ENCODE peak calls at places on chromosomes 5 and 9, in ten cellular contexts. One of them, this sample, is unnamed.

GRCh38 chr5:58459276-58459859 is 518 bp downstream of the PLK2 start:
- DNase-seq in fibroblast of the conjunctiva: no peak
- DNase-seq in activated T-cell treated with anti-CD3 and anti-CD28 coated beads for 1 hour: peak
- DNase-seq in NCI-H1092: no peak
- DNase-seq in Calu3: no peak
- DNase-seq in retina: no peak
- DNase-seq in endothelial cell: no peak
- DNase-seq in HuH-7.5: no peak
- DNase-seq in AG08396: peak
- DNase-seq in astrocyte of the hippocampus: peak
- DNase-seq in this sample: no peak

GRCh38 chr9:125932012-125932411 is 184.8 kb downstream of the PBX3 start:
- DNase-seq in AG08396: peak
- DNase-seq in astrocyte of the hippocampus: peak
- DNase-seq in NCI-H1092: no peak
- DNase-seq in fibroblast of the conjunctiva: peak
- DNase-seq in retina: no peak
- DNase-seq in HuH-7.5: no peak
- DNase-seq in endothelial cell: no peak
- DNase-seq in activated T-cell treated with anti-CD3 and anti-CD28 coated beads for 1 hour: no peak
- DNase-seq in Calu3: no peak
- DNase-seq in this sample: peak

GRCh38 chr5:154475613-154476342 is 2.2 kb downstream of the HAND1 start:
- DNase-seq in NCI-H1092: no peak
- DNase-seq in retina: peak
- DNase-seq in activated T-cell treated with anti-CD3 and anti-CD28 coated beads for 1 hour: no peak
- DNase-seq in HuH-7.5: no peak
- DNase-seq in endothelial cell: no peak
- DNase-seq in AG08396: no peak
- DNase-seq in fibroblast of the conjunctiva: no peak
- DNase-seq in Calu3: no peak
- DNase-seq in astrocyte of the hippocampus: no peak
- DNase-seq in this sample: no peak

GRCh38 chr5:170266570-170267379 is 30.8 kb downstream of the LCP2 start:
- DNase-seq in HuH-7.5: no peak
- DNase-seq in retina: no peak
- DNase-seq in fibroblast of the conjunctiva: no peak
- DNase-seq in NCI-H1092: no peak
- DNase-seq in endothelial cell: no peak
- DNase-seq in activated T-cell treated with anti-CD3 and anti-CD28 coated beads for 1 hour: peak
- DNase-seq in astrocyte of the hippocampus: no peak
- DNase-seq in Calu3: no peak
- DNase-seq in AG08396: no peak
- DNase-seq in this sample: no peak

GRCh38 chr5:40223884-40224402 is 455.8 kb upstream of the PTGER4 start:
- DNase-seq in astrocyte of the hippocampus: peak
- DNase-seq in AG08396: peak
- DNase-seq in Calu3: no peak
- DNase-seq in fibroblast of the conjunctiva: peak
- DNase-seq in NCI-H1092: no peak
- DNase-seq in retina: no peak
- DNase-seq in HuH-7.5: no peak
- DNase-seq in activated T-cell treated with anti-CD3 and anti-CD28 coated beads for 1 hour: no peak
- DNase-seq in endothelial cell: no peak
- DNase-seq in this sample: no peak

GRCh38 chr5:133842846-133843725 is 125.3 kb downstream of the C5orf15 start:
- DNase-seq in endothelial cell: no peak
- DNase-seq in astrocyte of the hippocampus: no peak
- DNase-seq in Calu3: no peak
- DNase-seq in activated T-cell treated with anti-CD3 and anti-CD28 coated beads for 1 hour: no peak
- DNase-seq in HuH-7.5: no peak
- DNase-seq in fibroblast of the conjunctiva: no peak
- DNase-seq in retina: no peak
- DNase-seq in NCI-H1092: no peak
- DNase-seq in AG08396: no peak
- DNase-seq in this sample: no peak

GRCh38 chr9:100108572-100108971 is 9.5 kb downstream of the INVS start:
- DNase-seq in endothelial cell: no peak
- DNase-seq in retina: no peak
- DNase-seq in Calu3: no peak
- DNase-seq in NCI-H1092: no peak
- DNase-seq in AG08396: no peak
- DNase-seq in HuH-7.5: no peak
- DNase-seq in activated T-cell treated with anti-CD3 and anti-CD28 coated beads for 1 hour: no peak
- DNase-seq in astrocyte of the hippocampus: no peak
- DNase-seq in fibroblast of the conjunctiva: no peak
- DNase-seq in this sample: no peak

GRCh38 chr5:72159501-72159911 is 52.2 kb downstream of the MAP1B start:
- DNase-seq in HuH-7.5: no peak
- DNase-seq in activated T-cell treated with anti-CD3 and anti-CD28 coated beads for 1 hour: no peak
- DNase-seq in AG08396: no peak
- DNase-seq in astrocyte of the hippocampus: no peak
- DNase-seq in fibroblast of the conjunctiva: no peak
- DNase-seq in retina: no peak
- DNase-seq in Calu3: no peak
- DNase-seq in endothelial cell: no peak
- DNase-seq in NCI-H1092: no peak
- DNase-seq in this sample: no peak

GRCh38 chr5:32711693-32712462 is 757 bp downstream of the NPR3 start:
- DNase-seq in fibroblast of the conjunctiva: no peak
- DNase-seq in Calu3: no peak
- DNase-seq in HuH-7.5: no peak
- DNase-seq in retina: peak
- DNase-seq in activated T-cell treated with anti-CD3 and anti-CD28 coated beads for 1 hour: no peak
- DNase-seq in astrocyte of the hippocampus: peak
- DNase-seq in endothelial cell: peak
- DNase-seq in AG08396: peak
- DNase-seq in NCI-H1092: no peak
- DNase-seq in this sample: no peak

GRCh38 chr5:180157866-180158265 is 51.1 kb downstream of the RASGEF1C start:
- DNase-seq in fibroblast of the conjunctiva: no peak
- DNase-seq in HuH-7.5: no peak
- DNase-seq in AG08396: no peak
- DNase-seq in Calu3: no peak
- DNase-seq in astrocyte of the hippocampus: no peak
- DNase-seq in activated T-cell treated with anti-CD3 and anti-CD28 coated beads for 1 hour: no peak
- DNase-seq in retina: no peak
- DNase-seq in NCI-H1092: no peak
- DNase-seq in endothelial cell: no peak
- DNase-seq in this sample: no peak

GRCh38 chr5:55864606-55865541 is 13.7 kb downstream of the IL31RA start:
- DNase-seq in fibroblast of the conjunctiva: no peak
- DNase-seq in AG08396: no peak
- DNase-seq in HuH-7.5: no peak
- DNase-seq in retina: no peak
- DNase-seq in activated T-cell treated with anti-CD3 and anti-CD28 coated beads for 1 hour: no peak
- DNase-seq in NCI-H1092: no peak
- DNase-seq in Calu3: peak
- DNase-seq in endothelial cell: no peak
- DNase-seq in astrocyte of the hippocampus: no peak
- DNase-seq in this sample: no peak

GRCh38 chr9:96376926-96377874 is 6.3 kb downstream of the SLC35D2 start:
- DNase-seq in Calu3: no peak
- DNase-seq in activated T-cell treated with anti-CD3 and anti-CD28 coated beads for 1 hour: no peak
- DNase-seq in NCI-H1092: no peak
- DNase-seq in fibroblast of the conjunctiva: no peak
- DNase-seq in astrocyte of the hippocampus: peak
- DNase-seq in retina: no peak
- DNase-seq in AG08396: peak
- DNase-seq in HuH-7.5: no peak
- DNase-seq in endothelial cell: no peak
- DNase-seq in this sample: no peak

GRCh38 chr9:98642661-98643312 is 65.9 kb downstream of the GABBR2 start:
- DNase-seq in astrocyte of the hippocampus: no peak
- DNase-seq in retina: no peak
- DNase-seq in HuH-7.5: no peak
- DNase-seq in endothelial cell: no peak
- DNase-seq in NCI-H1092: no peak
- DNase-seq in AG08396: no peak
- DNase-seq in Calu3: no peak
- DNase-seq in activated T-cell treated with anti-CD3 and anti-CD28 coated beads for 1 hour: no peak
- DNase-seq in fibroblast of the conjunctiva: no peak
- DNase-seq in this sample: no peak

GRCh38 chr5:1897816-1898450 is 15.2 kb upstream of the IRX4 start:
- DNase-seq in endothelial cell: no peak
- DNase-seq in activated T-cell treated with anti-CD3 and anti-CD28 coated beads for 1 hour: no peak
- DNase-seq in AG08396: no peak
- DNase-seq in retina: no peak
- DNase-seq in fibroblast of the conjunctiva: no peak
- DNase-seq in HuH-7.5: no peak
- DNase-seq in NCI-H1092: no peak
- DNase-seq in Calu3: no peak
- DNase-seq in astrocyte of the hippocampus: no peak
- DNase-seq in this sample: no peak

GRCh38 chr5:172383231-172383802 is 71.0 kb downstream of the SH3PXD2B start:
- DNase-seq in Calu3: peak
- DNase-seq in endothelial cell: no peak
- DNase-seq in NCI-H1092: peak
- DNase-seq in HuH-7.5: peak
- DNase-seq in retina: no peak
- DNase-seq in fibroblast of the conjunctiva: no peak
- DNase-seq in AG08396: peak
- DNase-seq in activated T-cell treated with anti-CD3 and anti-CD28 coated beads for 1 hour: no peak
- DNase-seq in astrocyte of the hippocampus: peak
- DNase-seq in this sample: no peak

GRCh38 chr9:124665391-124666058 is 105.6 kb downstream of the NR6A1 start:
- DNase-seq in endothelial cell: no peak
- DNase-seq in NCI-H1092: no peak
- DNase-seq in Calu3: peak
- DNase-seq in AG08396: peak
- DNase-seq in fibroblast of the conjunctiva: no peak
- DNase-seq in activated T-cell treated with anti-CD3 and anti-CD28 coated beads for 1 hour: no peak
- DNase-seq in retina: no peak
- DNase-seq in HuH-7.5: no peak
- DNase-seq in astrocyte of the hippocampus: peak
- DNase-seq in this sample: no peak

GRCh38 chr5:141272906-141273305 is 27.7 kb downstream of the PCDHB15 start:
- DNase-seq in activated T-cell treated with anti-CD3 and anti-CD28 coated beads for 1 hour: no peak
- DNase-seq in fibroblast of the conjunctiva: no peak
- DNase-seq in Calu3: no peak
- DNase-seq in endothelial cell: no peak
- DNase-seq in NCI-H1092: no peak
- DNase-seq in astrocyte of the hippocampus: no peak
- DNase-seq in AG08396: no peak
- DNase-seq in retina: no peak
- DNase-seq in HuH-7.5: no peak
- DNase-seq in this sample: no peak

GRCh38 chr5:18876565-18876964 is 1111.4 kb downstream of the CDH18 start:
- DNase-seq in fibroblast of the conjunctiva: no peak
- DNase-seq in endothelial cell: no peak
- DNase-seq in retina: no peak
- DNase-seq in activated T-cell treated with anti-CD3 and anti-CD28 coated beads for 1 hour: no peak
- DNase-seq in NCI-H1092: no peak
- DNase-seq in Calu3: no peak
- DNase-seq in AG08396: no peak
- DNase-seq in astrocyte of the hippocampus: no peak
- DNase-seq in HuH-7.5: no peak
- DNase-seq in this sample: no peak

GRCh38 chr5:71905804-71906711 is 187.0 kb downstream of the CARTPT start:
- DNase-seq in activated T-cell treated with anti-CD3 and anti-CD28 coated beads for 1 hour: no peak
- DNase-seq in astrocyte of the hippocampus: no peak
- DNase-seq in HuH-7.5: no peak
- DNase-seq in retina: no peak
- DNase-seq in fibroblast of the conjunctiva: no peak
- DNase-seq in endothelial cell: no peak
- DNase-seq in NCI-H1092: no peak
- DNase-seq in Calu3: peak
- DNase-seq in AG08396: no peak
- DNase-seq in this sample: no peak

GRCh38 chr9:76090909-76091308 is 200.4 kb downstream of the PCSK5 start:
- DNase-seq in fibroblast of the conjunctiva: no peak
- DNase-seq in NCI-H1092: no peak
- DNase-seq in activated T-cell treated with anti-CD3 and anti-CD28 coated beads for 1 hour: no peak
- DNase-seq in HuH-7.5: no peak
- DNase-seq in Calu3: no peak
- DNase-seq in endothelial cell: no peak
- DNase-seq in AG08396: no peak
- DNase-seq in retina: no peak
- DNase-seq in astrocyte of the hippocampus: peak
- DNase-seq in this sample: no peak

GRCh38 chr9:36214571-36214970 is 23.9 kb downstream of the CLTA start:
- DNase-seq in astrocyte of the hippocampus: peak
- DNase-seq in AG08396: no peak
- DNase-seq in endothelial cell: no peak
- DNase-seq in fibroblast of the conjunctiva: no peak
- DNase-seq in NCI-H1092: no peak
- DNase-seq in activated T-cell treated with anti-CD3 and anti-CD28 coated beads for 1 hour: no peak
- DNase-seq in retina: no peak
- DNase-seq in Calu3: no peak
- DNase-seq in HuH-7.5: no peak
- DNase-seq in this sample: no peak

GRCh38 chr5:64979518-64979917 is 210.8 kb downstream of the CWC27 start:
- DNase-seq in endothelial cell: no peak
- DNase-seq in retina: no peak
- DNase-seq in NCI-H1092: no peak
- DNase-seq in astrocyte of the hippocampus: no peak
- DNase-seq in activated T-cell treated with anti-CD3 and anti-CD28 coated beads for 1 hour: no peak
- DNase-seq in HuH-7.5: no peak
- DNase-seq in Calu3: no peak
- DNase-seq in fibroblast of the conjunctiva: no peak
- DNase-seq in AG08396: no peak
- DNase-seq in this sample: no peak